ENCODE peak calls at places on chromosomes 5 and 9, in five cellular contexts. U is H1, B is neuronal stem cell, T is IMR-90, J is mesenchymal stem cell. C is an unnamed sample.

GRCh38 chr9:114606068-114606467 is 5.0 kb upstream of the TMEM268 start:
- DNase-seq in J (no peak), U (no peak), B (no peak), T (no peak), C (no peak)

GRCh38 chr9:135990468-135991429 is 29.6 kb upstream of the UBAC1 start:
- DNase-seq in J (peak; percentile 51), U (peak; percentile 62), T (peak; percentile 47), B (peak; percentile 65), C (peak; percentile 78)

GRCh38 chr9:111375817-111376564 is 46.0 kb upstream of the OR2K2 start:
- DNase-seq in J (peak; percentile 9), B (no peak), T (peak; percentile 22), U (no peak), C (no peak)

GRCh38 chr9:132181796-132182521 is 20.1 kb downstream of the NTNG2 start:
- DNase-seq in U (no peak), B (no peak), T (peak; percentile 13), J (no peak), C (no peak)

GRCh38 chr9:133643362-133643755 is 7.2 kb downstream of the DBH start:
- DNase-seq in J (no peak), U (no peak), T (no peak), B (no peak), C (no peak)

GRCh38 chr5:177994063-177994462 is 2.0 kb downstream of the PROP1 start:
- DNase-seq in U (no peak), B (no peak), J (no peak), T (no peak), C (no peak)

GRCh38 chr5:135376961-135377621 is 21.9 kb downstream of the MACROH2A1 start:
- DNase-seq in J (no peak), U (no peak), B (no peak), T (no peak), C (no peak)

GRCh38 chr5:98872679-98873078 is 56.1 kb downstream of the CHD1 start:
- DNase-seq in J (peak; percentile 47), U (no peak), T (peak; percentile 37), B (no peak), C (no peak)

GRCh38 chr5:1016476-1016875 is 7.9 kb downstream of the NKD2 start:
- DNase-seq in U (no peak), B (no peak), J (no peak), T (no peak), C (no peak)

GRCh38 chr5:83583859-83584258 is 112.3 kb downstream of the VCAN start:
- DNase-seq in J (peak; percentile 78), T (peak; percentile 82), U (no peak), B (no peak), C (no peak)

GRCh38 chr5:93883459-93883858 is 142.1 kb upstream of the POU5F2 start:
- DNase-seq in U (no peak), T (no peak), J (no peak), B (no peak), C (no peak)

GRCh38 chr9:32581512-32582143 is 8.7 kb upstream of the NDUFB6 start:
- DNase-seq in U (no peak), B (peak; percentile 40), J (peak; percentile 54), T (peak; percentile 67), C (peak; percentile 43)

GRCh38 chr5:138632900-138633489 is 57.8 kb upstream of the HSPA9 start:
- DNase-seq in U (peak; percentile 87), T (peak; percentile 75), B (peak; percentile 82), J (peak; percentile 79), C (peak; percentile 94)

GRCh38 chr9:136532799-136533774 is 12.8 kb downstream of the NOTCH1 start:
- DNase-seq in U (no peak), J (no peak), B (no peak), T (no peak), C (no peak)

GRCh38 chr9:2655411-2655901 is 33.9 kb downstream of the VLDLR start:
- DNase-seq in J (peak; percentile 84), U (no peak), T (peak; percentile 96), B (no peak), C (no peak)

GRCh38 chr9:110125207-110125751 is 82.7 kb downstream of the C9orf152 start:
- DNase-seq in U (peak; percentile 71), J (peak; percentile 99), T (peak; percentile 98), B (peak; percentile 87), C (peak; percentile 88)

GRCh38 chr5:6584727-6585126 is 48.1 kb downstream of the NSUN2 start:
- DNase-seq in T (no peak), B (no peak), U (no peak), J (no peak), C (no peak)

GRCh38 chr5:57482671-57483106 is at the start of gene ACTBL2:
- DNase-seq in U (no peak), B (no peak), J (peak; percentile 73), T (peak; percentile 77), C (no peak)

GRCh38 chr9:105151686-105151995 is 92.8 kb upstream of the SLC44A1 start:
- DNase-seq in U (no peak), J (no peak), T (no peak), B (no peak), C (no peak)

GRCh38 chr5:141234109-141234508 is 11.0 kb downstream of the PCDHB14 start:
- DNase-seq in B (no peak), T (peak; percentile 3), U (no peak), J (no peak), C (no peak)

GRCh38 chr9:81896067-81896466 is 32.2 kb upstream of the SPATA31D4 start:
- DNase-seq in J (no peak), U (no peak), T (no peak), B (no peak), C (no peak)

GRCh38 chr9:33465596-33466564 is 7.8 kb downstream of the NOL6 start:
- DNase-seq in T (no peak), U (no peak), B (no peak), J (no peak), C (no peak)

GRCh38 chr9:112061152-112061740 is 113.9 kb downstream of the SUSD1 start:
- DNase-seq in U (no peak), J (peak; percentile 98), T (peak; percentile 99), B (no peak), C (no peak)

GRCh38 chr9:78595200-78595945 is 298.4 kb downstream of the PSAT1 start:
- DNase-seq in T (peak; percentile 43), B (no peak), J (no peak), U (no peak), C (no peak)

GRCh38 chr5:66511491-66511890 is 84.7 kb upstream of the MAST4 start:
- DNase-seq in U (no peak), J (no peak), B (no peak), T (no peak), C (no peak)

GRCh38 chr9:125649315-125649714 is 57.7 kb downstream of the MAPKAP1 start:
- DNase-seq in U (no peak), B (no peak), T (peak; percentile 86), J (peak; percentile 93), C (no peak)

GRCh38 chr9:96487949-96488348 is 38.0 kb downstream of the HABP4 start:
- DNase-seq in B (no peak), T (no peak), U (no peak), J (no peak), C (no peak)

GRCh38 chr9:108830292-108830691 is 25.5 kb downstream of the ACTL7B start:
- DNase-seq in T (no peak), U (no peak), J (no peak), B (no peak), C (no peak)

GRCh38 chr5:35773936-35774335 is 82.8 kb upstream of the IL7R start:
- DNase-seq in U (no peak), J (peak; percentile 6), B (no peak), T (peak; percentile 64), C (no peak)

GRCh38 chr5:165525268-165525667 is 2019.8 kb downstream of the MAT2B start:
- DNase-seq in J (peak; percentile 80), B (no peak), U (no peak), T (peak; percentile 91), C (no peak)

GRCh38 chr9:112535364-112535763 is 48.7 kb downstream of the KIAA1958 start:
- DNase-seq in U (no peak), J (peak; percentile 26), T (peak; percentile 71), B (no peak), C (no peak)

GRCh38 chr5:149206524-149207141 is 65.0 kb upstream of the AFAP1L1 start:
- DNase-seq in B (no peak), J (peak; percentile 81), T (peak; percentile 45), U (no peak), C (no peak)

GRCh38 chr5:78328585-78329173 is 31.7 kb upstream of the SCAMP1 start:
- DNase-seq in B (no peak), J (peak; percentile 17), U (no peak), T (peak; percentile 40), C (no peak)
- H2BK15ac ChIP-seq in B (no peak overlapping the region), J (no peak overlapping the region), U (no peak overlapping the region), T (no peak overlapping the region), C (no peak overlapping the region)

DNA sequence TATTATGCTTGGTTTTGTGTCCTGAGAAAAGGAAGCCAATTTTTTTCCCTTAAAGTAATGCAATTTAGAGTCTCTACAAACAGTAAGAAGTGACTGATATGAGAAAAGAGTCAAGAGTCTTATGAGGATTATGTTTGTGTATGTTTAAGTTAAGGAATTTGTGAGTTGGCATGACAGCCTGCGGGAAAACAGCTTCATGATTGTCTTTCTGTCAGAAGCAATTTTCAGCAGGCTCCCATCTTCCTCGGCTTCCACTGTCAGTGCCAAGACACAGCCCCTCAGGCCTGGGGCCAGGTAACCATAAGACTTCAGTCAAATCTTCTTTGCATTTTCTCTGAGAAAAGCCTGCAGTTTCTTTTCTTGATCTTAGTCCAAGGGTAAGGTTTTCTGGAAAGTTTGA is 17.0 kb upstream of the SELENOP start:
- DNase-seq in B (no peak), U (no peak), T (no peak), J (peak; percentile 26), C (no peak)
- H3K4ac ChIP-seq in B (no peak overlapping the region), U (no peak overlapping the region), T (no peak overlapping the region), J (no peak overlapping the region), C (no peak overlapping the region)

DNA sequence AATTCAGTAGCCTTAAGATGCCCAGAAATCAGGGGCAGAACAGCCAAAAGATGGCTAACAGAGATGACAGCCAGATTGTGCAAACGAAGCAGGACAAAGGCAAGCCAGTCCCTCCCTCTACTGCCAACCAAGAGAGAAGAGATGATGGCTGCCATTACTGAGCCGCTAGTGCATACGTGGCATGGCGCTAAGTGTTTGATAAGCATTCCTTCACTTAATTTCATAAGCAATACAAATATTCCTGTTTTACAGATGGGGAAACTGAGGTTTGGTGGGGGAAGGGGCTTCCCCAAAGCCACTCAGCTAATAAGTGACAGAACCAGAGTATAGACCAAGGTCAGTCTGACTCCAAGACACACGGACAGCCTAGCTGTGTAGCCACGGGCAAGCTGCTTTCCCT is 44.1 kb downstream of the STK10 start:
- DNase-seq in T (no peak), B (no peak), U (no peak), J (no peak), C (no peak)
- H2BK5ac ChIP-seq in T (no peak overlapping the region), B (no peak overlapping the region), U (no peak overlapping the region), J (no peak overlapping the region), C (no peak overlapping the region)

GRCh38 chr9:8745347-8745746 is 945.8 kb upstream of the DMAC1 start:
- DNase-seq in T (no peak), B (no peak), J (no peak), U (no peak), C (no peak)
- H2BK15ac ChIP-seq in T (no peak overlapping the region), B (no peak overlapping the region), J (no peak overlapping the region), U (no peak overlapping the region), C (no peak overlapping the region)

GRCh38 chr9:4289411-4290380 is 10.2 kb downstream of the GLIS3 start:
- DNase-seq in U (no peak), B (no peak), T (peak; percentile 18), J (peak; percentile 29), C (no peak)
- H3K4ac ChIP-seq in U (no peak overlapping the region), B (no peak overlapping the region), T (no peak overlapping the region), J (no peak overlapping the region), C (no peak overlapping the region)

GRCh38 chr9:85940832-85941616 is at the start of gene NAA35:
- DNase-seq in T (peak; percentile 97), B (peak; percentile 99), U (peak; percentile 95), J (peak; percentile 99), C (peak; percentile 98)
- H2BK5ac ChIP-seq in T (peak within 1 kb of the TSS; percentile 94), B (peak within 1 kb of the TSS; percentile 97), U (peak within 1 kb of the TSS; percentile 87), J (peak within 1 kb of the TSS; percentile 74), C (no peak within 1 kb of the TSS)

C was measured in H9.